ENCODE peak calls at places on chromosomes 2 and 18, in six cellular contexts. One of them, this sample, is unnamed.

GRCh38 chr2:164840458-164840929 is 1.1 kb downstream of the COBLL1 start:
- DNase-seq in activated CD8-positive, alpha-beta T cell treated with anti-CD3 and anti-CD28 coated beads for 36 hours: peak
- DNase-seq in GM18507: no peak
- DNase-seq in GM12865: no peak
- DNase-seq in Kasumi-1: no peak
- DNase-seq in glutamatergic neuron: no peak
- DNase-seq in this sample: peak

GRCh38 chr2:211928186-211928585 is 610.4 kb downstream of the ERBB4 start:
- DNase-seq in activated CD8-positive, alpha-beta T cell treated with anti-CD3 and anti-CD28 coated beads for 36 hours: no peak
- DNase-seq in GM18507: no peak
- DNase-seq in GM12865: no peak
- DNase-seq in Kasumi-1: no peak
- DNase-seq in glutamatergic neuron: no peak
- DNase-seq in this sample: no peak

GRCh38 chr2:109238580-109238979 is 109.6 kb downstream of the SH3RF3 start:
- DNase-seq in activated CD8-positive, alpha-beta T cell treated with anti-CD3 and anti-CD28 coated beads for 36 hours: peak
- DNase-seq in GM18507: peak
- DNase-seq in GM12865: peak
- DNase-seq in Kasumi-1: peak
- DNase-seq in glutamatergic neuron: no peak
- DNase-seq in this sample: peak

GRCh38 chr2:43270930-43271615 is 44.7 kb upstream of the ZFP36L2 start:
- DNase-seq in activated CD8-positive, alpha-beta T cell treated with anti-CD3 and anti-CD28 coated beads for 36 hours: no peak
- DNase-seq in GM18507: no peak
- DNase-seq in GM12865: no peak
- DNase-seq in Kasumi-1: peak
- DNase-seq in glutamatergic neuron: no peak
- DNase-seq in this sample: no peak

GRCh38 chr2:73232471-73233153 is 427 bp downstream of the PRADC1 start:
- DNase-seq in activated CD8-positive, alpha-beta T cell treated with anti-CD3 and anti-CD28 coated beads for 36 hours: peak
- DNase-seq in GM18507: no peak
- DNase-seq in GM12865: peak
- DNase-seq in Kasumi-1: peak
- DNase-seq in glutamatergic neuron: peak
- DNase-seq in this sample: peak

GRCh38 chr18:51611326-51611725 is 413.8 kb upstream of the MEX3C start:
- DNase-seq in activated CD8-positive, alpha-beta T cell treated with anti-CD3 and anti-CD28 coated beads for 36 hours: no peak
- DNase-seq in GM18507: no peak
- DNase-seq in GM12865: no peak
- DNase-seq in Kasumi-1: no peak
- DNase-seq in glutamatergic neuron: no peak
- DNase-seq in this sample: no peak

GRCh38 chr18:58268849-58269248 is 224.8 kb downstream of the NEDD4L start:
- DNase-seq in activated CD8-positive, alpha-beta T cell treated with anti-CD3 and anti-CD28 coated beads for 36 hours: no peak
- DNase-seq in GM18507: no peak
- DNase-seq in GM12865: no peak
- DNase-seq in Kasumi-1: no peak
- DNase-seq in glutamatergic neuron: no peak
- DNase-seq in this sample: no peak

GRCh38 chr18:9434240-9434701 is 41.0 kb upstream of the RALBP1 start:
- DNase-seq in activated CD8-positive, alpha-beta T cell treated with anti-CD3 and anti-CD28 coated beads for 36 hours: peak
- DNase-seq in GM18507: no peak
- DNase-seq in GM12865: no peak
- DNase-seq in Kasumi-1: peak
- DNase-seq in glutamatergic neuron: peak
- DNase-seq in this sample: no peak

GRCh38 chr2:44731505-44731904 is 210.0 kb upstream of the SIX3 start:
- DNase-seq in activated CD8-positive, alpha-beta T cell treated with anti-CD3 and anti-CD28 coated beads for 36 hours: no peak
- DNase-seq in GM18507: no peak
- DNase-seq in GM12865: peak
- DNase-seq in Kasumi-1: no peak
- DNase-seq in glutamatergic neuron: no peak
- DNase-seq in this sample: no peak

GRCh38 chr2:56337342-56337741 is 153.6 kb downstream of the CCDC85A start:
- DNase-seq in activated CD8-positive, alpha-beta T cell treated with anti-CD3 and anti-CD28 coated beads for 36 hours: no peak
- DNase-seq in GM18507: no peak
- DNase-seq in GM12865: no peak
- DNase-seq in Kasumi-1: no peak
- DNase-seq in glutamatergic neuron: no peak
- DNase-seq in this sample: no peak

GRCh38 chr18:8699948-8700347 is 5.4 kb upstream of the MTCL1 start:
- DNase-seq in activated CD8-positive, alpha-beta T cell treated with anti-CD3 and anti-CD28 coated beads for 36 hours: no peak
- DNase-seq in GM18507: no peak
- DNase-seq in GM12865: no peak
- DNase-seq in Kasumi-1: no peak
- DNase-seq in glutamatergic neuron: no peak
- DNase-seq in this sample: no peak

GRCh38 chr2:138794734-138795133 is 14.5 kb upstream of the NXPH2 start:
- DNase-seq in activated CD8-positive, alpha-beta T cell treated with anti-CD3 and anti-CD28 coated beads for 36 hours: no peak
- DNase-seq in GM18507: no peak
- DNase-seq in GM12865: no peak
- DNase-seq in Kasumi-1: no peak
- DNase-seq in glutamatergic neuron: no peak
- DNase-seq in this sample: no peak

This sample was measured in AML-193.